ENCODE peak calls at places on chromosomes 1 and 21, in seven cellular contexts. One of them, this sample, is unnamed.

GRCh38 chr1:156414440-156415064 is 45.5 kb downstream of the RHBG start:
- DNase-seq in HFF-Myc: no peak
- DNase-seq in T-cell: no peak
- DNase-seq in GM04504: no peak
- DNase-seq in epithelial cell of esophagus: peak; percentile 14
- DNase-seq in neural crest cell: peak; percentile 67
- DNase-seq in right cardiac atrium: no peak
- DNase-seq in this sample: no peak

GRCh38 chr1:94096797-94097549 is 24.0 kb downstream of the ABCA4 start:
- DNase-seq in T-cell: no peak
- DNase-seq in GM04504: no peak
- DNase-seq in epithelial cell of esophagus: no peak
- DNase-seq in right cardiac atrium: no peak
- DNase-seq in HFF-Myc: no peak
- DNase-seq in neural crest cell: no peak
- DNase-seq in this sample: no peak

GRCh38 chr1:169890761-169891538 is 2.7 kb downstream of the SCYL3 start:
- DNase-seq in T-cell: no peak
- DNase-seq in right cardiac atrium: no peak
- DNase-seq in HFF-Myc: no peak
- DNase-seq in neural crest cell: no peak
- DNase-seq in GM04504: no peak
- DNase-seq in epithelial cell of esophagus: peak; percentile 85
- DNase-seq in this sample: peak; percentile 29

GRCh38 chr1:45221716-45222115 is 15.3 kb upstream of the ZSWIM5 start:
- DNase-seq in T-cell: no peak
- DNase-seq in GM04504: no peak
- DNase-seq in HFF-Myc: no peak
- DNase-seq in neural crest cell: no peak
- DNase-seq in epithelial cell of esophagus: peak; percentile 67
- DNase-seq in right cardiac atrium: no peak
- DNase-seq in this sample: no peak

GRCh38 chr1:30659702-30660101 is 63.7 kb downstream of the MATN1 start:
- DNase-seq in HFF-Myc: no peak
- DNase-seq in neural crest cell: no peak
- DNase-seq in right cardiac atrium: no peak
- DNase-seq in epithelial cell of esophagus: no peak
- DNase-seq in T-cell: no peak
- DNase-seq in GM04504: no peak
- DNase-seq in this sample: no peak

GRCh38 chr1:165623624-165624023 is 7.4 kb upstream of the MGST3 start:
- DNase-seq in neural crest cell: no peak
- DNase-seq in HFF-Myc: no peak
- DNase-seq in GM04504: no peak
- DNase-seq in T-cell: no peak
- DNase-seq in right cardiac atrium: no peak
- DNase-seq in epithelial cell of esophagus: no peak
- DNase-seq in this sample: no peak

GRCh38 chr1:59230622-59231021 is 66.3 kb upstream of the FGGY start:
- DNase-seq in GM04504: peak; percentile 9
- DNase-seq in neural crest cell: no peak
- DNase-seq in HFF-Myc: no peak
- DNase-seq in epithelial cell of esophagus: peak; percentile 24
- DNase-seq in right cardiac atrium: no peak
- DNase-seq in T-cell: no peak
- DNase-seq in this sample: no peak

GRCh38 chr1:181366910-181367309 is 116.4 kb upstream of the CACNA1E start:
- DNase-seq in right cardiac atrium: no peak
- DNase-seq in GM04504: no peak
- DNase-seq in T-cell: no peak
- DNase-seq in neural crest cell: no peak
- DNase-seq in epithelial cell of esophagus: no peak
- DNase-seq in HFF-Myc: no peak
- DNase-seq in this sample: no peak

GRCh38 chr1:32636793-32637561 is 13.4 kb downstream of the ZBTB8OS start:
- DNase-seq in epithelial cell of esophagus: peak; percentile 73
- DNase-seq in HFF-Myc: no peak
- DNase-seq in neural crest cell: no peak
- DNase-seq in right cardiac atrium: no peak
- DNase-seq in T-cell: no peak
- DNase-seq in GM04504: no peak
- DNase-seq in this sample: no peak

GRCh38 chr1:174519845-174520244 is 72.1 kb downstream of the GPR52 start:
- DNase-seq in GM04504: no peak
- DNase-seq in T-cell: no peak
- DNase-seq in HFF-Myc: no peak
- DNase-seq in right cardiac atrium: peak; percentile 46
- DNase-seq in neural crest cell: no peak
- DNase-seq in epithelial cell of esophagus: no peak
- DNase-seq in this sample: no peak

GRCh38 chr21:46117586-46118304 is 19.8 kb downstream of the COL6A2 start:
- DNase-seq in epithelial cell of esophagus: no peak
- DNase-seq in GM04504: no peak
- DNase-seq in right cardiac atrium: peak; percentile 47
- DNase-seq in T-cell: no peak
- DNase-seq in HFF-Myc: no peak
- DNase-seq in neural crest cell: no peak
- DNase-seq in this sample: no peak

GRCh38 chr1:94070746-94071318 is 50.1 kb downstream of the ABCA4 start:
- DNase-seq in HFF-Myc: no peak
- DNase-seq in GM04504: no peak
- DNase-seq in epithelial cell of esophagus: no peak
- DNase-seq in T-cell: no peak
- DNase-seq in neural crest cell: no peak
- DNase-seq in right cardiac atrium: no peak
- DNase-seq in this sample: no peak

GRCh38 chr1:239987103-239987745 is 104.5 kb upstream of the FMN2 start:
- DNase-seq in GM04504: no peak
- DNase-seq in right cardiac atrium: no peak
- DNase-seq in neural crest cell: peak; percentile 45
- DNase-seq in HFF-Myc: no peak
- DNase-seq in T-cell: no peak
- DNase-seq in epithelial cell of esophagus: peak; percentile 51
- DNase-seq in this sample: no peak

GRCh38 chr1:97348599-97349265 is 572.1 kb downstream of the DPYD start:
- DNase-seq in neural crest cell: no peak
- DNase-seq in epithelial cell of esophagus: no peak
- DNase-seq in GM04504: no peak
- DNase-seq in right cardiac atrium: no peak
- DNase-seq in HFF-Myc: no peak
- DNase-seq in T-cell: no peak
- DNase-seq in this sample: no peak

GRCh38 chr1:234969630-234970370 is 158.8 kb downstream of the TOMM20 start:
- DNase-seq in right cardiac atrium: peak; percentile 93
- DNase-seq in HFF-Myc: peak; percentile 73
- DNase-seq in epithelial cell of esophagus: peak; percentile 54
- DNase-seq in GM04504: peak; percentile 28
- DNase-seq in neural crest cell: peak; percentile 53
- DNase-seq in T-cell: no peak
- DNase-seq in this sample: no peak

GRCh38 chr1:55685560-55685959 is 470.4 kb upstream of the USP24 start:
- DNase-seq in epithelial cell of esophagus: no peak
- DNase-seq in neural crest cell: no peak
- DNase-seq in right cardiac atrium: no peak
- DNase-seq in HFF-Myc: no peak
- DNase-seq in GM04504: peak; percentile 71
- DNase-seq in T-cell: no peak
- DNase-seq in this sample: no peak

GRCh38 chr21:41465176-41465781 is 39.2 kb downstream of the MX1 start:
- DNase-seq in GM04504: no peak
- DNase-seq in HFF-Myc: no peak
- DNase-seq in right cardiac atrium: no peak
- DNase-seq in T-cell: no peak
- DNase-seq in epithelial cell of esophagus: no peak
- DNase-seq in neural crest cell: no peak
- DNase-seq in this sample: no peak

GRCh38 chr1:14217384-14217783 is 381.1 kb upstream of the KAZN start:
- DNase-seq in HFF-Myc: no peak
- DNase-seq in epithelial cell of esophagus: no peak
- DNase-seq in T-cell: no peak
- DNase-seq in neural crest cell: no peak
- DNase-seq in GM04504: no peak
- DNase-seq in right cardiac atrium: no peak
- DNase-seq in this sample: no peak

GRCh38 chr1:187067160-187067559 is 238.4 kb downstream of the PLA2G4A start:
- DNase-seq in right cardiac atrium: peak; percentile 52
- DNase-seq in neural crest cell: no peak
- DNase-seq in T-cell: no peak
- DNase-seq in HFF-Myc: no peak
- DNase-seq in epithelial cell of esophagus: no peak
- DNase-seq in GM04504: no peak
- DNase-seq in this sample: no peak

GRCh38 chr1:206514821-206515387 is 7.6 kb downstream of the RASSF5 start:
- DNase-seq in right cardiac atrium: no peak
- DNase-seq in GM04504: no peak
- DNase-seq in epithelial cell of esophagus: no peak
- DNase-seq in T-cell: no peak
- DNase-seq in neural crest cell: no peak
- DNase-seq in HFF-Myc: no peak
- DNase-seq in this sample: no peak

GRCh38 chr1:12132078-12132477 is 34.7 kb upstream of the TNFRSF1B start:
- DNase-seq in epithelial cell of esophagus: peak; percentile 89
- DNase-seq in HFF-Myc: no peak
- DNase-seq in right cardiac atrium: peak; percentile 65
- DNase-seq in GM04504: peak; percentile 87
- DNase-seq in T-cell: no peak
- DNase-seq in neural crest cell: no peak
- DNase-seq in this sample: no peak

This sample was measured in effector CD4-positive, alpha-beta T cell.